ENCODE peak calls at places on chromosomes 12 and 14, in seven cellular contexts. One of them, this sample, is unnamed.

GRCh38 chr12:113837059-113837458 is 129.1 kb downstream of the RBM19 start:
- DNase-seq in cardiac muscle cell: peak; percentile 62
- DNase-seq in astrocyte of the cerebellum: no peak
- DNase-seq in fibroblast of lung: no peak
- DNase-seq in cardiac fibroblast: peak; percentile 7
- DNase-seq in AG10803: peak; percentile 53
- DNase-seq in GM06990: no peak
- DNase-seq in this sample: no peak

GRCh38 chr12:27340971-27341370 is 8.3 kb downstream of the BMAL2 start:
- DNase-seq in cardiac muscle cell: no peak
- DNase-seq in astrocyte of the cerebellum: no peak
- DNase-seq in fibroblast of lung: peak; percentile 30
- DNase-seq in cardiac fibroblast: no peak
- DNase-seq in AG10803: no peak
- DNase-seq in GM06990: no peak
- DNase-seq in this sample: no peak

GRCh38 chr12:20646239-20646827 is 48.8 kb upstream of the SLCO1C1 start:
- DNase-seq in cardiac muscle cell: peak; percentile 74
- DNase-seq in astrocyte of the cerebellum: peak; percentile 47
- DNase-seq in fibroblast of lung: peak; percentile 51
- DNase-seq in cardiac fibroblast: peak; percentile 75
- DNase-seq in AG10803: peak; percentile 49
- DNase-seq in GM06990: no peak
- DNase-seq in this sample: peak; percentile 21

GRCh38 chr12:90233168-90234100 is 524.8 kb upstream of the ATP2B1 start:
- DNase-seq in cardiac muscle cell: peak; percentile 62
- DNase-seq in astrocyte of the cerebellum: no peak
- DNase-seq in fibroblast of lung: peak; percentile 60
- DNase-seq in cardiac fibroblast: peak; percentile 28
- DNase-seq in AG10803: peak; percentile 76
- DNase-seq in GM06990: no peak
- DNase-seq in this sample: no peak

GRCh38 chr14:97380539-97380941 is 583.4 kb downstream of the VRK1 start:
- DNase-seq in cardiac muscle cell: no peak
- DNase-seq in astrocyte of the cerebellum: no peak
- DNase-seq in fibroblast of lung: no peak
- DNase-seq in cardiac fibroblast: no peak
- DNase-seq in AG10803: no peak
- DNase-seq in GM06990: no peak
- DNase-seq in this sample: no peak

GRCh38 chr14:34781242-34781641 is 66.8 kb upstream of the CFL2 start:
- DNase-seq in cardiac muscle cell: peak; percentile 78
- DNase-seq in astrocyte of the cerebellum: peak; percentile 20
- DNase-seq in fibroblast of lung: peak; percentile 81
- DNase-seq in cardiac fibroblast: peak; percentile 98
- DNase-seq in AG10803: peak; percentile 85
- DNase-seq in GM06990: no peak
- DNase-seq in this sample: no peak

GRCh38 chr12:32605326-32606095 is 73.6 kb upstream of the DNM1L start:
- DNase-seq in cardiac muscle cell: no peak
- DNase-seq in astrocyte of the cerebellum: no peak
- DNase-seq in fibroblast of lung: no peak
- DNase-seq in cardiac fibroblast: no peak
- DNase-seq in AG10803: no peak
- DNase-seq in GM06990: no peak
- DNase-seq in this sample: no peak

GRCh38 chr12:115859231-115859630 is 418.3 kb downstream of the MED13L start:
- DNase-seq in cardiac muscle cell: no peak
- DNase-seq in astrocyte of the cerebellum: no peak
- DNase-seq in fibroblast of lung: no peak
- DNase-seq in cardiac fibroblast: no peak
- DNase-seq in AG10803: no peak
- DNase-seq in GM06990: no peak
- DNase-seq in this sample: no peak

GRCh38 chr14:91241848-91242247 is 2.7 kb downstream of the GPR68 start:
- DNase-seq in cardiac muscle cell: no peak
- DNase-seq in astrocyte of the cerebellum: no peak
- DNase-seq in fibroblast of lung: no peak
- DNase-seq in cardiac fibroblast: no peak
- DNase-seq in AG10803: no peak
- DNase-seq in GM06990: peak; percentile 43
- DNase-seq in this sample: no peak

GRCh38 chr12:25959069-25959961 is 833 bp downstream of the RASSF8 start:
- DNase-seq in cardiac muscle cell: peak; percentile 88
- DNase-seq in astrocyte of the cerebellum: peak; percentile 62
- DNase-seq in fibroblast of lung: peak; percentile 83
- DNase-seq in cardiac fibroblast: peak; percentile 92
- DNase-seq in AG10803: peak; percentile 92
- DNase-seq in GM06990: peak; percentile 18
- DNase-seq in this sample: no peak

GRCh38 chr14:95173518-95173917 is 16.2 kb upstream of the DICER1 start:
- DNase-seq in cardiac muscle cell: no peak
- DNase-seq in astrocyte of the cerebellum: no peak
- DNase-seq in fibroblast of lung: no peak
- DNase-seq in cardiac fibroblast: no peak
- DNase-seq in AG10803: no peak
- DNase-seq in GM06990: no peak
- DNase-seq in this sample: no peak

GRCh38 chr14:74647834-74648361 is 35.9 kb upstream of the LTBP2 start:
- DNase-seq in cardiac muscle cell: no peak
- DNase-seq in astrocyte of the cerebellum: no peak
- DNase-seq in fibroblast of lung: no peak
- DNase-seq in cardiac fibroblast: no peak
- DNase-seq in AG10803: no peak
- DNase-seq in GM06990: no peak
- DNase-seq in this sample: no peak

GRCh38 chr12:89710873-89711179 is 2.2 kb upstream of the ATP2B1 start:
- DNase-seq in cardiac muscle cell: no peak
- DNase-seq in astrocyte of the cerebellum: no peak
- DNase-seq in fibroblast of lung: no peak
- DNase-seq in cardiac fibroblast: no peak
- DNase-seq in AG10803: no peak
- DNase-seq in GM06990: no peak
- DNase-seq in this sample: no peak

GRCh38 chr12:2456813-2457186 is 338.0 kb upstream of the FKBP4 start:
- DNase-seq in cardiac muscle cell: no peak
- DNase-seq in astrocyte of the cerebellum: no peak
- DNase-seq in fibroblast of lung: no peak
- DNase-seq in cardiac fibroblast: no peak
- DNase-seq in AG10803: no peak
- DNase-seq in GM06990: no peak
- DNase-seq in this sample: no peak

GRCh38 chr12:88432536-88433462 is 147.5 kb downstream of the KITLG start:
- DNase-seq in cardiac muscle cell: peak; percentile 79
- DNase-seq in astrocyte of the cerebellum: no peak
- DNase-seq in fibroblast of lung: peak; percentile 37
- DNase-seq in cardiac fibroblast: peak; percentile 55
- DNase-seq in AG10803: peak; percentile 62
- DNase-seq in GM06990: no peak
- DNase-seq in this sample: no peak

GRCh38 chr14:85214471-85214870 is 315.5 kb upstream of the FLRT2 start:
- DNase-seq in cardiac muscle cell: peak; percentile 44
- DNase-seq in astrocyte of the cerebellum: no peak
- DNase-seq in fibroblast of lung: peak; percentile 75
- DNase-seq in cardiac fibroblast: peak; percentile 63
- DNase-seq in AG10803: peak; percentile 16
- DNase-seq in GM06990: no peak
- DNase-seq in this sample: no peak

GRCh38 chr12:46214668-46215429 is 54.0 kb downstream of the SLC38A1 start:
- DNase-seq in cardiac muscle cell: no peak
- DNase-seq in astrocyte of the cerebellum: no peak
- DNase-seq in fibroblast of lung: peak; percentile 25
- DNase-seq in cardiac fibroblast: no peak
- DNase-seq in AG10803: peak; percentile 6
- DNase-seq in GM06990: peak; percentile 68
- DNase-seq in this sample: no peak

GRCh38 chr12:121455766-121456420 is 56.0 kb downstream of the RNF34 start:
- DNase-seq in cardiac muscle cell: no peak
- DNase-seq in astrocyte of the cerebellum: no peak
- DNase-seq in fibroblast of lung: no peak
- DNase-seq in cardiac fibroblast: no peak
- DNase-seq in AG10803: no peak
- DNase-seq in GM06990: no peak
- DNase-seq in this sample: no peak

GRCh38 chr14:102916347-102917055 is 6.0 kb upstream of the AMN start:
- DNase-seq in cardiac muscle cell: no peak
- DNase-seq in astrocyte of the cerebellum: no peak
- DNase-seq in fibroblast of lung: no peak
- DNase-seq in cardiac fibroblast: no peak
- DNase-seq in AG10803: no peak
- DNase-seq in GM06990: no peak
- DNase-seq in this sample: no peak

DNA sequence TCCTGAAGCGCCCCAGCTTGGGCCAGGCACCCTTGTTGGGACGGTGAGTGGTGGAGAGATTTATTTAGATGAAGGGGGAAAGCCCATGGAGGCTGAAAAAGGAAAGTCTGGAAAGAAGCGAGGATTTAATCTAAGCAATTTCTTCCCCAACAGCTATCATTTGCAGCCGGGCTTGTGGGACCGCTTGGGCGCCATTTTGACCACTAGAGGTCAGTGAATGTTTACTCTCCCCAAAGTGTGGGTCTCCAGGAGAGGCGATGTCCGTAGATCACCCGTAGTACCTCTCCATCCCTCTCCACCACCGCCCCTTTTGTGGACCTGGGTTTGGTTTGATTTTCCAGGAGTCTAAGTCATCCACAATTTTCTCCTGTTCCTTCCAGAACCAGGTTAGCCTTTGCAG is 91.2 kb upstream of the PARP11 start:
- DNase-seq in cardiac muscle cell: peak; percentile 5
- DNase-seq in astrocyte of the cerebellum: no peak
- DNase-seq in fibroblast of lung: no peak
- DNase-seq in cardiac fibroblast: no peak
- DNase-seq in AG10803: no peak
- DNase-seq in GM06990: no peak
- DNase-seq in this sample: peak; percentile 50
- TF ChIP-seq CTCF in cardiac muscle cell: no peak
- TF ChIP-seq CTCF in astrocyte of the cerebellum: no peak
- TF ChIP-seq CTCF in fibroblast of lung: peak; percentile 10
- TF ChIP-seq CTCF in cardiac fibroblast: no peak
- TF ChIP-seq CTCF in AG10803: peak; percentile 16
- TF ChIP-seq CTCF in GM06990: peak; percentile 80
- TF ChIP-seq CTCF in this sample: peak; percentile 37

GRCh38 chr12:49626836-49627235 is 3.5 kb downstream of the PRPF40B start:
- DNase-seq in cardiac muscle cell: no peak
- DNase-seq in astrocyte of the cerebellum: no peak
- DNase-seq in fibroblast of lung: no peak
- DNase-seq in cardiac fibroblast: no peak
- DNase-seq in AG10803: no peak
- DNase-seq in GM06990: no peak
- DNase-seq in this sample: no peak

GRCh38 chr12:49623142-49623899 is at the start of gene PRPF40B:
- DNase-seq in cardiac muscle cell: peak; percentile 89
- DNase-seq in astrocyte of the cerebellum: peak; percentile 18
- DNase-seq in fibroblast of lung: peak; percentile 77
- DNase-seq in cardiac fibroblast: peak; percentile 79
- DNase-seq in AG10803: peak; percentile 78
- DNase-seq in GM06990: peak; percentile 87
- DNase-seq in this sample: peak; percentile 98

GRCh38 chr12:49624919-49625577 is 1.7 kb downstream of the PRPF40B start:
- DNase-seq in cardiac muscle cell: peak; percentile 28
- DNase-seq in astrocyte of the cerebellum: peak; percentile 27
- DNase-seq in fibroblast of lung: peak; percentile 70
- DNase-seq in cardiac fibroblast: peak; percentile 76
- DNase-seq in AG10803: peak; percentile 45
- DNase-seq in GM06990: no peak
- DNase-seq in this sample: no peak

GRCh38 chr12:49627752-49628360 is 4.5 kb downstream of the PRPF40B start:
- DNase-seq in cardiac muscle cell: peak; percentile 46
- DNase-seq in astrocyte of the cerebellum: peak; percentile 42
- DNase-seq in fibroblast of lung: peak; percentile 72
- DNase-seq in cardiac fibroblast: peak; percentile 69
- DNase-seq in AG10803: peak; percentile 45
- DNase-seq in GM06990: no peak
- DNase-seq in this sample: no peak

GRCh38 chr12:49626169-49626835 is 2.9 kb downstream of the PRPF40B start:
- DNase-seq in cardiac muscle cell: no peak
- DNase-seq in astrocyte of the cerebellum: no peak
- DNase-seq in fibroblast of lung: no peak
- DNase-seq in cardiac fibroblast: peak; percentile 49
- DNase-seq in AG10803: no peak
- DNase-seq in GM06990: no peak
- DNase-seq in this sample: no peak
- TF ChIP-seq CTCF in cardiac muscle cell: peak; percentile 24
- TF ChIP-seq CTCF in astrocyte of the cerebellum: no peak
- TF ChIP-seq CTCF in fibroblast of lung: no peak
- TF ChIP-seq CTCF in cardiac fibroblast: peak; percentile 32
- TF ChIP-seq CTCF in AG10803: no peak
- TF ChIP-seq CTCF in GM06990: peak; percentile 24
- TF ChIP-seq CTCF in this sample: peak; percentile 30

DNA sequence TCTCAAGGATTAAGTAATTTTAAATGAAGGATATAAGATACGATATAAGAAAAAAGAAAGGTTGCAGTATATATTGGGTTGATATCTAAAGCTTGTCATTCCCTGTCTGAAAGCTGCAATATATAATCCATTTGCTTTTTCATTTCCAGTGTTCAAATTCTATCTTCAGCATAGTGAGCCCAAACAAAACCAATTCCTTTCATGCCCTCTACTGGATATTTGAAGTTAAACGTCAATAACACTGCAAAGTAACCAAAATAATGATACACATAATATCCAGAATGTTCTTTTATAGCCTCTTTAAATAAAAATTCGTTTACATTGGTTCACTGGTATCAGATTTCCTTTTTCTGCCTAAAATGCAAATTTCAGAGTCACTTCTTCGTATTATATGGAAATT is 64.5 kb upstream of the DAAM1 start:
- DNase-seq in cardiac muscle cell: peak; percentile 40
- DNase-seq in astrocyte of the cerebellum: no peak
- DNase-seq in fibroblast of lung: no peak
- DNase-seq in cardiac fibroblast: peak; percentile 49
- DNase-seq in AG10803: peak; percentile 40
- DNase-seq in GM06990: no peak
- DNase-seq in this sample: no peak
- TF ChIP-seq CTCF in cardiac muscle cell: peak; percentile 31
- TF ChIP-seq CTCF in astrocyte of the cerebellum: peak; percentile 34
- TF ChIP-seq CTCF in fibroblast of lung: peak; percentile 45
- TF ChIP-seq CTCF in cardiac fibroblast: peak; percentile 39
- TF ChIP-seq CTCF in AG10803: peak; percentile 59
- TF ChIP-seq CTCF in GM06990: peak; percentile 19
- TF ChIP-seq CTCF in this sample: no peak

GRCh38 chr12:110403146-110403974 is at the start of gene ANAPC7:
- DNase-seq in cardiac muscle cell: peak; percentile 94
- DNase-seq in astrocyte of the cerebellum: peak; percentile 88
- DNase-seq in fibroblast of lung: peak; percentile 84
- DNase-seq in cardiac fibroblast: peak; percentile 95
- DNase-seq in AG10803: peak; percentile 91
- DNase-seq in GM06990: peak; percentile 89
- DNase-seq in this sample: peak; percentile 93
- TF ChIP-seq CTCF in cardiac muscle cell: peak; percentile 11
- TF ChIP-seq CTCF in astrocyte of the cerebellum: peak; percentile 15
- TF ChIP-seq CTCF in fibroblast of lung: no peak
- TF ChIP-seq CTCF in cardiac fibroblast: no peak
- TF ChIP-seq CTCF in AG10803: no peak
- TF ChIP-seq CTCF in GM06990: no peak
- TF ChIP-seq CTCF in this sample: no peak

GRCh38 chr14:77225254-77225653 is 43.7 kb downstream of the TMEM63C start:
- DNase-seq in cardiac muscle cell: no peak
- DNase-seq in astrocyte of the cerebellum: no peak
- DNase-seq in fibroblast of lung: no peak
- DNase-seq in cardiac fibroblast: no peak
- DNase-seq in AG10803: no peak
- DNase-seq in GM06990: no peak
- DNase-seq in this sample: no peak
- TF ChIP-seq CTCF in cardiac muscle cell: no peak
- TF ChIP-seq CTCF in astrocyte of the cerebellum: no peak
- TF ChIP-seq CTCF in fibroblast of lung: no peak
- TF ChIP-seq CTCF in cardiac fibroblast: no peak
- TF ChIP-seq CTCF in AG10803: no peak
- TF ChIP-seq CTCF in GM06990: no peak
- TF ChIP-seq CTCF in this sample: no peak

This sample was measured in GM13976.